ENCODE peak calls at places on chromosome 15, in eight cellular contexts. P, Q, I, E, S, H, K and J are unnamed samples.

GRCh38 chr15:58565620-58566019 is 133.8 kb downstream of the LIPC start:
- DNase-seq in P (no peak), Q (no peak), I (no peak), E (no peak), S (no peak), H (no peak), K (no peak), J (no peak)

GRCh38 chr15:40594429-40594836 is 384 bp downstream of the KNL1 start:
- DNase-seq in P (peak), Q (peak), I (no peak), E (peak), S (peak), H (peak), K (peak), J (peak)

GRCh38 chr15:56869573-56869972 is 48.9 kb upstream of the TCF12 start:
- DNase-seq in P (no peak), Q (peak), I (peak), E (peak), S (peak), H (peak), K (peak), J (peak)

GRCh38 chr15:67240235-67241131 is 14.0 kb downstream of the AAGAB start:
- DNase-seq in P (peak), Q (peak), I (peak), E (no peak), S (no peak), H (peak), K (peak), J (peak)

GRCh38 chr15:85733415-85733814 is 61.3 kb downstream of the KLHL25 start:
- DNase-seq in P (no peak), Q (no peak), I (no peak), E (no peak), S (no peak), H (no peak), K (no peak), J (no peak)

GRCh38 chr15:41928637-41929620 is 35.1 kb upstream of the SPTBN5 start:
- DNase-seq in P (peak), Q (no peak), I (no peak), E (no peak), S (peak), H (no peak), K (peak), J (no peak)

GRCh38 chr15:48493084-48493762 is 152.3 kb downstream of the FBN1 start:
- DNase-seq in P (no peak), Q (peak), I (peak), E (no peak), S (no peak), H (no peak), K (no peak), J (no peak)

GRCh38 chr15:33871911-33872760 is 96.2 kb upstream of the CHRM5 start:
- DNase-seq in P (no peak), Q (peak), I (no peak), E (no peak), S (no peak), H (no peak), K (peak), J (no peak)

GRCh38 chr15:71080705-71081104 is 34.6 kb upstream of the THSD4 start:
- DNase-seq in P (no peak), Q (peak), I (peak), E (no peak), S (no peak), H (no peak), K (no peak), J (no peak)

GRCh38 chr15:79769081-79769481 is 127.7 kb downstream of the MTHFS start:
- DNase-seq in P (peak), Q (peak), I (peak), E (no peak), S (no peak), H (no peak), K (peak), J (no peak)

GRCh38 chr15:77839970-77840609 is 207.4 kb upstream of the LINGO1 start:
- DNase-seq in P (no peak), Q (no peak), I (no peak), E (no peak), S (peak), H (no peak), K (no peak), J (no peak)

GRCh38 chr15:64096486-64097431 is 977 bp downstream of the SNX1 start:
- DNase-seq in P (peak), Q (peak), I (peak), E (no peak), S (no peak), H (no peak), K (peak), J (no peak)

GRCh38 chr15:78739996-78740903 is 71.0 kb downstream of the ADAMTS7 start:
- DNase-seq in P (peak), Q (peak), I (peak), E (peak), S (peak), H (peak), K (peak), J (peak)

GRCh38 chr15:68383161-68384074 is 48.5 kb downstream of the ITGA11 start:
- DNase-seq in P (peak), Q (peak), I (peak), E (peak), S (peak), H (peak), K (peak), J (peak)